ENCODE peak calls at places on chromosome 3, in four cellular contexts. F, A, T and Y are unnamed samples. For H3K4me1, the result is how much of the 10 kb centered on the place peaks cover.

GRCh38 chr3:156599475-156599874 is 44.6 kb upstream of the SSR3 start:
- DNase-seq in F (no peak), A (no peak), T (no peak), Y (no peak)

GRCh38 chr3:143535994-143536784 is 312.1 kb downstream of the SLC9A9 start:
- DNase-seq in F (no peak), A (no peak), T (no peak), Y (no peak)

GRCh38 chr3:188179006-188179966 is 25.3 kb downstream of the LPP start:
- DNase-seq in F (no peak), A (no peak), T (no peak), Y (no peak)

GRCh38 chr3:197554196-197554561 is 1.6 kb downstream of the BDH1 start:
- DNase-seq in F (no peak), A (no peak), T (no peak), Y (no peak)

GRCh38 chr3:41975421-41976103 is 13.7 kb upstream of the ULK4 start:
- DNase-seq in F (no peak), A (no peak), T (no peak), Y (no peak)

GRCh38 chr3:100912976-100913375 is 80.2 kb downstream of the ABI3BP start:
- DNase-seq in F (no peak), A (no peak), T (no peak), Y (no peak)

GRCh38 chr3:57120040-57120802 is 44.9 kb downstream of the IL17RD start:
- DNase-seq in F (no peak), A (no peak), T (peak), Y (no peak)

GRCh38 chr3:120693439-120694172 is 11.6 kb upstream of the HGD start:
- DNase-seq in F (peak), A (no peak), T (no peak), Y (no peak)

GRCh38 chr3:192879346-192880031 is 38.2 kb downstream of the MB21D2 start:
- DNase-seq in F (peak), A (no peak), T (peak), Y (no peak)

GRCh38 chr3:48548731-48549705 is 7.6 kb downstream of the PFKFB4 start:
- DNase-seq in F (peak), A (peak), T (peak), Y (peak)

GRCh38 chr3:12423918-12424634 is 60.2 kb upstream of the TSEN2 start:
- DNase-seq in F (no peak), A (no peak), T (peak), Y (no peak)

GRCh38 chr3:23954144-23954543 is 9.1 kb downstream of the NR1D2 start:
- DNase-seq in F (no peak), A (no peak), T (no peak), Y (no peak)
- H3K4me1 ChIP-seq in F (under half), A (under half), T (under half), Y (under half)

GRCh38 chr3:134309987-134310700 is 59.5 kb upstream of the RYK start:
- DNase-seq in F (no peak), A (no peak), T (no peak), Y (no peak)

GRCh38 chr3:134312072-134312872 is 61.6 kb upstream of the RYK start:
- DNase-seq in F (peak), A (peak), T (peak), Y (no peak)

GRCh38 chr3:134312873-134313838 is 61.1 kb downstream of the AMOTL2 start:
- DNase-seq in F (no peak), A (peak), T (no peak), Y (peak)

GRCh38 chr3:134311693-134312071 is 61.0 kb upstream of the RYK start:
- DNase-seq in F (no peak), A (no peak), T (no peak), Y (no peak)

DNA sequence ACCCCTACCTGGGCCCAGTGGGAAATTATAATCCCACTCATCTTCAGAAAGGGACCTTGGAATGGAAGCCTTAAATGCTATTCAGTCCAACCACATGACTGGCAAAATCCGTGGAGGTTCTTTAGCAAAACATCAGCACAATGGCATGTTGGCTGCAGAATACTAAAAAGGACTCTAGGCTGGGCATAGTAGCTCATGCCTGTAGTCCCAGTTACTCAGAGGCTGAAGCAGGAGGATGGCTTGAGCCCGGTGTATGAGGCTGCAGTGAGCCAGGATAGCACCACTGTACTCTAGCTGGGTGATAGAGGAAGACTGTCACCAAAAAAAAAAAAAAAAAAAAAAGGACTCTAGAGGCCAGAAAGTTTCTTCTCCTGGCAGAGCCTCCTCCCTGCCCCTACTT is 60.6 kb upstream of the RYK start:
- DNase-seq in F (peak), A (no peak), T (no peak), Y (no peak)
- H3K27ac ChIP-seq in F (no peak), A (peak), T (peak), Y (no peak)

GRCh38 chr3:102122527-102122926 is 273.2 kb downstream of the NFKBIZ start:
- DNase-seq in F (no peak), A (no peak), T (no peak), Y (no peak)
- TF ChIP-seq CTCF in F (no peak), A (no peak), T (no peak), Y (no peak)

GRCh38 chr3:16509721-16510619 is 3.5 kb downstream of the RFTN1 start:
- DNase-seq in F (no peak), A (no peak), T (no peak), Y (peak)

GRCh38 chr3:16513141-16514020 is at the start of gene RFTN1:
- DNase-seq in F (peak), A (no peak), T (peak), Y (peak)

GRCh38 chr3:16510620-16511319 is 2.7 kb downstream of the RFTN1 start:
- DNase-seq in F (no peak), A (no peak), T (no peak), Y (no peak)

GRCh38 chr3:16512435-16513140 is 911 bp downstream of the RFTN1 start:
- DNase-seq in F (no peak), A (no peak), T (peak), Y (peak)

DNA sequence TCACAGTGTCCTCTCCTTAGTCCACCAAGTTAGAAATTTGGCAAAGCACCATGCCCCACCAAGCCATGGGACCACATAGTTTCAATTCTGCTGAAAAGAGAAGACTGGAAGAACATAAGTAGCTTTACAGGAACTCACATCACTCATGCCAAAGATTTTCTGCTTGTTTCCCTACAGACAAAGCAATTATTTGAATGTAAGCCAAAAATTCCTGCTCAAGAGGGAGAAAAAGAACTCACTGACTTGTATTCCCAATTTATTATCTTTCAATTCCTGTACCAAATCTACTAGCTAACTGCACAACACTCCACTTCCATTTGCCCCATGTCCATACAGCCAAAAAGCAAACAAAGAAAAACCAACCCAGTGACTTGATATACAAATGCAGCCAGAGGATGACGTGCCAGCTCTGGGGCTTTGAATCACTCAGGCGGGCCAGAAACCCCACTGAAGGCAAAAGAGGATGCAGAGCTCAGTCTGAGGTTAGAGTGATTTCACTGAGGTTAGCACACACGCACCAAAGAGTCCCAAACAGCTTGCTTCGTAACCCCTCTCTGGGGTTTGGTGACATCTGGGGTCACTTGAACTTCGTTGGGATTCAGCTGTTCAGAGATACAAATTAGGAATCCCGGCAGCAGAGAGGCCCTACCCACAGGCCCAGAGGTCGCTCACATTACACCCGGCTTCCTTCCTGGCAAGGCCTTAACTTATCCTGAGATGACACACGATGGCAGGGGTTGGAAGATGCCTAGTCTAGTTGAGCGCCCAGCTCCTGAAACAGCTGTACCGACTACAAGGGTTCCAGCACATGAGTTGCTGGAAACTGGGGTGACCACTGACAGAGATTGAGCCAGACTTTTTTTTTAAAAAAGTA is 1.7 kb downstream of the RFTN1 start:
- DNase-seq in F (no peak), A (no peak), T (no peak), Y (no peak)
- H3K4me1 ChIP-seq in F (under half), A (under half), T (half or more), Y (under half)

DNA sequence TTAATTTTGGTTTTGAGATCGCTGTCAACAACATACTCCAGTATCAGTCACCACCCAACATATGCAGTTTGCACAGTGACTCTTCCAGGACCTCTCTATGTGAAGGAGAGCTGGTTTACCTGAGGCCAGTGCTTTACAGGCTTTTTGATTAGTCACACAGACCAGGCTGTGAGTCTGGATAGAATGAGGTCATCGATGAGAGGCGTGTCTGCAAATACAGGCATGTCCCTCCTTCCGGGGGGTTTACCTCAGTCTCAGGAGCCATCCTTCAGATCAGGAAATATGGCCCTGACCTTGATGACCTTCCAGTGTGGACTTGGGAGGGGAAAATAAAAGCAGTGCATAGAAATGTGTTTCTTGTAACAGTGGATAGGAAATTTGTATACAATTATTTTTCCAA is 46.9 kb downstream of the KBTBD12 start:
- DNase-seq in F (peak), A (no peak), T (no peak), Y (no peak)
- H3K27ac ChIP-seq in F (peak), A (no peak), T (no peak), Y (no peak)

GRCh38 chr3:38368238-38368637 is 21.7 kb downstream of the XYLB start:
- DNase-seq in F (no peak), A (no peak), T (no peak), Y (no peak)
- TF ChIP-seq CTCF in F (no peak), A (no peak), T (no peak), Y (no peak)

GRCh38 chr3:50620420-50620819 is 3.5 kb downstream of the MAPKAPK3 start:
- DNase-seq in F (no peak), A (no peak), T (no peak), Y (no peak)

GRCh38 chr3:50617096-50617791 is at the start of gene MAPKAPK3:
- DNase-seq in F (no peak), A (no peak), T (no peak), Y (no peak)

GRCh38 chr3:50616770-50617095 is 218 bp upstream of the MAPKAPK3 start:
- DNase-seq in F (peak), A (peak), T (peak), Y (peak)

GRCh38 chr3:50616003-50616769 is 765 bp upstream of the MAPKAPK3 start:
- DNase-seq in F (peak), A (peak), T (peak), Y (peak)

DNA sequence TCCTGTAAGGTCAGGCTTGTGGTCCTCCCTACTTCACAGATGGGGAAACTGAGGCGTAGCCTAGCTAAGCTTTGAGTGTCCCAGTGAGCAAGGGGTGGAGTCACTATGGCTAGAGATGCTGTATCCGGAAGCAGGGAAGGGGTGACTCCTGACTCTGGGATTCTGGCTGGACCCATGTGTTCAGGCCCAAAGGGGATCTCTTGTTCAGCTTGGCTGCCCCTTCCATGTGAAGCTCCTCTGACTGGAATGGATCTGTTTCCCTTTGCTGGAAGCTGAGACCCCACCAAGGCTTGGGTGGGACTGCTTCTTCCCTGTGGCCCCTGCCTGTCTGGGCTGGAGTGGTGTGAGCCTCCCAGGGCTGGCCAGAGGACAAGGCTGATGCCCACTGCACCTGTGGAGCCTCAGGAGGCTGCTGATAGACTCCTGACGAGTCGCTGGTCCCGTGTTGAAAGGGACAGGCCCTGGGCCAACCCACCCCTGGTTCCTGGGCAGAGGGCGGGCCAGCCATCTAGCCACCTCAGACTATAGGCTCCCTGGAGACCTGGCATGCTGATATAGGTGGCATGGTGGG is 1.0 kb downstream of the MAPKAPK3 start:
- DNase-seq in F (no peak), A (peak), T (no peak), Y (no peak)
- H3K4me1 ChIP-seq in F (under half), A (under half), T (under half), Y (under half)

GRCh38 chr3:30616347-30617027 is 10.1 kb downstream of the TGFBR2 start:
- DNase-seq in F (no peak), A (no peak), T (no peak), Y (no peak)

GRCh38 chr3:30617653-30618052 is 11.3 kb downstream of the TGFBR2 start:
- DNase-seq in F (no peak), A (no peak), T (no peak), Y (no peak)

GRCh38 chr3:30619318-30619717 is 12.9 kb downstream of the TGFBR2 start:
- DNase-seq in F (no peak), A (no peak), T (no peak), Y (no peak)

GRCh38 chr3:30617069-30617468 is 10.7 kb downstream of the TGFBR2 start:
- DNase-seq in F (no peak), A (no peak), T (no peak), Y (no peak)

DNA sequence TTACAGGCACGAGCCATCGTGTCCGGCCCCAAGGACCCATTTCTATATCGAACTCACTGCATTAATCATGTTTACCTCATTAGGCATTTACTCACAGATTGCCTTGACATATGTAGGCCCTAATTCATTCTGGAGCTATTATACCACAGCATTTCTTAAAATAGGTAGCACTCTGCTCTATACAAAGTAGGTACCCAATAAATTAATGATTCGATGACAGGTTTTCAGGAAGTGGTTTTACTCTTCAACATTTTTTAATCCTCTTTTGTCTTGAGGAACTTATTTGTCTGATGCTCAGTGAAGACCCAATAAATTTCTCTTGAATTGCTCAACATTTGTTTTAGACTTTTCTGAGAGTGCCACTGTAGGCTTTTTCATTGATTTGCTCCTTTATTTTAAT is 12.1 kb downstream of the TGFBR2 start:
- DNase-seq in F (no peak), A (no peak), T (no peak), Y (no peak)
- H3K27ac ChIP-seq in F (no peak), A (no peak), T (no peak), Y (no peak)

DNA sequence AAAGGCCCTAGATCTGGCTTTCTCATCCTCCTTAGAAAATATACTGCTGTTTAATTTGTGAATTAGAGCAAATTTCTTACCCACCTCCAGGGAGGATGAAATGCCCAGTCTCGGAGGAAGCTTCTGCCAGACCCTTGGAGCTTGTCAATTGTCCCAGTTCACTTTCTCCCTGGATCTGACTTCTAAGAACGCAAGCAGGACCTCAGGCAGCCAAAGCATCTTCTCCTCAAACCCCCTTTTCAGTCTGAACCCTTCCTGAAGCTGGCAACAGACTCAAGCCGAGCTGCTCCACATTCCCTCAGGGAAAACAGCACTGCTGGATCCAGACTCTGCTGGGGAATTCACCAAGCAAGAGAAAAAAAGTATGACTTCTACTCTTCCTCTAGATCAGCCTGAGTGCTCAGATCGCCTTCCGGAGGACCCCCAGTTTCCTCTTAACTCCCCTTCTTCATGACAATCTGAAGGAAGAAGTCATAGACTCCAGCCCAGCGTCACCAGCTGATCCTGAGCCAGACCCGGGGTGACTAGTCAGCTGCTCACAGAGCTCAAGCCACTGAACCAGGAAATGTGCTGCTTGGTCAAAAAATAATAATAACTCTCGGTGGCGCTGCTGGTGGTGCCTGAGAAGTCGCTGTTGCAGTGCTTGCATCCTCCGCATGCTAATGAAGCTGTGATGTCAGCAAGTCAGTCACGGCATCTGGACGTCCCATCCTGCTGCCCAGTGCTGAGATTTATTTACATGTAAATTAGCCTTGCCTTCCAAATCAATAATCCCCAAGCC is at the start of gene PRICKLE2:
- DNase-seq in F (peak), A (peak), T (no peak), Y (no peak)
- TF ChIP-seq CTCF in F (peak), A (no peak), T (peak), Y (no peak)